ENCODE peak calls at places on chromosomes 2 and 18, in ten cellular contexts. Y is GM12865, P is AG04449, I is cardiac fibroblast, J is cardiac muscle cell, O is psoas muscle, R is transverse colon, N is fibroblast of lung, M is thyroid gland, K is upper lobe of right lung. V is an unnamed sample.
A peak's percentile ranks its signal among the peaks of the same experiment; 100 is the strongest.

GRCh38 chr2:54394392-54394791 is 61.7 kb upstream of the SPTBN1 start:
- DNase-seq in J (no peak), K (no peak), M (no peak), R (no peak), N (peak; percentile 18), O (no peak), Y (peak; percentile 51), I (peak; percentile 51), P (no peak), V (no peak)

GRCh38 chr18:46260016-46260878 is 156.1 kb downstream of the HAUS1 start:
- DNase-seq in R (no peak), Y (no peak), O (no peak), M (no peak), K (no peak), J (peak; percentile 38), I (peak; percentile 74), N (peak; percentile 52), P (peak; percentile 67), V (peak; percentile 20)

GRCh38 chr2:56337342-56337741 is 153.6 kb downstream of the CCDC85A start:
- DNase-seq in K (no peak), P (no peak), Y (no peak), R (no peak), I (no peak), J (no peak), N (no peak), O (no peak), M (peak; percentile 33), V (no peak)

GRCh38 chr2:187529977-187530721 is 24.1 kb downstream of the TFPI start:
- DNase-seq in P (no peak), J (no peak), I (peak; percentile 71), M (no peak), Y (no peak), O (no peak), R (no peak), N (no peak), K (no peak), V (no peak)

GRCh38 chr2:240799183-240799740 is 20.8 kb downstream of the KIF1A start:
- DNase-seq in P (no peak), N (no peak), I (no peak), Y (no peak), M (no peak), O (peak; percentile 5), R (no peak), K (peak; percentile 47), J (peak; percentile 15), V (no peak)

GRCh38 chr2:159185401-159186130 is 100.9 kb downstream of the WDSUB1 start:
- DNase-seq in M (peak; percentile 71), K (no peak), J (peak; percentile 65), R (no peak), P (no peak), O (no peak), Y (peak; percentile 77), N (peak; percentile 30), I (peak; percentile 54), V (no peak)

GRCh38 chr18:44536619-44537018 is 144.1 kb upstream of the SETBP1 start:
- DNase-seq in O (no peak), K (no peak), R (no peak), I (no peak), M (peak; percentile 30), J (no peak), P (no peak), Y (no peak), N (no peak), V (no peak)

GRCh38 chr18:57428221-57429150 is 6.7 kb upstream of the ONECUT2 start:
- DNase-seq in R (no peak), Y (no peak), O (no peak), P (no peak), M (no peak), I (no peak), K (no peak), J (no peak), N (no peak), V (no peak)

GRCh38 chr2:15718103-15718943 is 126.7 kb downstream of the DDX1 start:
- DNase-seq in I (no peak), Y (no peak), J (no peak), N (no peak), P (no peak), K (no peak), M (no peak), O (no peak), R (no peak), V (no peak)

GRCh38 chr18:32213693-32214092 is 23.9 kb downstream of the MEP1B start:
- DNase-seq in J (no peak), I (no peak), M (no peak), R (no peak), Y (no peak), P (no peak), O (no peak), N (no peak), K (no peak), V (no peak)

DNA sequence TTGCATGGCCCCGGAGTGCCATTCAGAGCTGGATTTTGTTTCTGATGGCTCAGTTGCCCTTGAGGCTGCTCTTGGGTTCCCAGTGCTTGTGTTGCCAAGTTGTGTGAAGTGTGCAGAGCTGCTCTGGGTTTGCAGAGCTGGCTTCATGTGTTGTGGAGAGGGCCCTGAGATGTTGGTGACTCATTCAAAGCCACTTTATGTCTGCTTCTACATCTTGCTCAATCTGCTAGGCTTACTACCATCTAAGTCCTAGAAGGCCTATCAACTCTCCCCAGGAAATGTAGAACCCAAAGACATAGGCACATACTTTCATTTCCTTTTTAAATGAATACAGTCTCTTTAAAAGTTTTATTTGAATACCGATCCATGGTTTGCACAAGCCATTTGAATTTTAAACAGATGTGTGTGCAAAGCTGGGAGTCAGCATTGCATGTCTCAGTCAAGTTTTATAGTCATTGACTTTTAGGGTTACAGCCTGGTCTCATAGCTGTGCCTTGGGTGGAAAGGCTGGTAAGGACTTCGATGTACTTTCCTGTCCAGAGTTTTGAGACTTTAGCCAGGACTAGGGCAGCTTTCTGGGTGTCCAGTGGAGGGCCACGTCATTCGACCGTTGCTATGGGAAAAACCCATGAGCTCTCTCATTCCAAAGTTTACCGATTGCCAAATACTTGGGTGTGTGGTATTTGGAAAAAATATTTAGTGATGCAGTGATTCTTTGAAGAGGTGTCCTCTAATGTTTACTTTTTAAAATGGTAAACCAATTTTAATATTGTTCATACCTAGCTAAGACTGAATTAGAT is 105.0 kb downstream of the LTBP1 start:
- DNase-seq in O (peak; percentile 31), Y (no peak), M (no peak), P (no peak), J (peak; percentile 55), K (no peak), I (peak; percentile 81), N (peak; percentile 61), R (no peak), V (no peak)
- H3K4me3 ChIP-seq in O (no peak overlapping the region), Y (no peak overlapping the region), M (no peak overlapping the region), P (no peak overlapping the region), J (no peak overlapping the region), K (no peak overlapping the region), I (no peak overlapping the region), N (no peak overlapping the region), R (no peak overlapping the region), V (no peak overlapping the region)

GRCh38 chr18:50203801-50204604 is 9.1 kb upstream of the MYO5B start:
- DNase-seq in N (peak; percentile 22), I (peak; percentile 48), P (no peak), Y (peak; percentile 43), K (no peak), R (peak; percentile 60), M (peak; percentile 70), J (peak; percentile 53), O (peak; percentile 19), V (no peak)
- TF ChIP-seq CTCF in N (peak; percentile 59), I (peak; percentile 62), P (peak; percentile 59), Y (peak; percentile 47), K (peak; percentile 60), R (peak; percentile 56), M (peak; percentile 83), J (peak; percentile 68), O (peak; percentile 59), V (peak; percentile 83)

DNA sequence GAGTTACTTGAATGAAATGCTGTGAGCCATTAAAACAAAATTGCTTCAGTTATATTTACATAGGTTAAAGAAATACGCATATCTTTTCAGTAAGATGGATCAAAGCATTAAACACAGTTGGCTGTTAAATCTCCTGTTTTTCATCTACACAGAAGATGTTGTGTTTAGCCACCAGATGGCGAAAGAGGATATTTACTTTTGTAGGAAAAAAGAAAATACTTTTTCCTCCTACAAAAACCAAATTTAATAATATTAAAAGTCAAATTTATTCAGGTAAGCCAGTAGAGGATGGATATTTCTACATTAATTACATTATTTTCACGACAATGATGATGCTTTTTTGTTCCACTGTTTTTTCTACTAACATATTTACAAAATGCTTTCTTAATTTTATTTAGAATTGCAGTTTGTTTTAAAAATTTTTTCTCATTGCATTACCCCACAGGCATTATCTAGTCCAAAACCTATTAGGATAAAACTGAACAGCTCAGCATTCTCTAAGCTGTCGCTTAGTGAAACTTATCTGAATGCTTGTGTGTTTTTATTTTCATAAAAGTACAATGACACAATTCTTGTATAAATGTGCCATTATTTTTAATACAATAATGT is 173.7 kb downstream of the ASXL3 start:
- DNase-seq in Y (peak; percentile 30), I (peak; percentile 40), R (no peak), J (peak; percentile 29), K (no peak), M (no peak), O (no peak), N (peak; percentile 67), P (no peak), V (no peak)
- H3K4me3 ChIP-seq in Y (no peak overlapping the region), I (no peak overlapping the region), R (no peak overlapping the region), J (no peak overlapping the region), K (no peak overlapping the region), M (no peak overlapping the region), O (no peak overlapping the region), N (no peak overlapping the region), P (no peak overlapping the region), V (no peak overlapping the region)

GRCh38 chr2:23005469-23005868 is 379.5 kb upstream of the KLHL29 start:
- DNase-seq in K (no peak), M (no peak), O (no peak), J (no peak), Y (no peak), R (no peak), P (no peak), I (no peak), N (no peak), V (no peak)

GRCh38 chr2:23007836-23008235 is 377.1 kb upstream of the KLHL29 start:
- DNase-seq in O (no peak), P (no peak), J (no peak), Y (no peak), M (no peak), R (no peak), N (no peak), K (no peak), I (no peak), V (no peak)

GRCh38 chr2:23012499-23012898 is 372.5 kb upstream of the KLHL29 start:
- DNase-seq in K (no peak), Y (no peak), P (no peak), M (no peak), J (no peak), I (no peak), N (no peak), O (no peak), R (no peak), V (no peak)

GRCh38 chr2:23009545-23010149 is 375.3 kb upstream of the KLHL29 start:
- DNase-seq in I (peak; percentile 34), M (no peak), K (no peak), O (peak; percentile 43), N (peak; percentile 9), R (peak; percentile 9), P (no peak), J (peak; percentile 31), Y (no peak), V (no peak)

DNA sequence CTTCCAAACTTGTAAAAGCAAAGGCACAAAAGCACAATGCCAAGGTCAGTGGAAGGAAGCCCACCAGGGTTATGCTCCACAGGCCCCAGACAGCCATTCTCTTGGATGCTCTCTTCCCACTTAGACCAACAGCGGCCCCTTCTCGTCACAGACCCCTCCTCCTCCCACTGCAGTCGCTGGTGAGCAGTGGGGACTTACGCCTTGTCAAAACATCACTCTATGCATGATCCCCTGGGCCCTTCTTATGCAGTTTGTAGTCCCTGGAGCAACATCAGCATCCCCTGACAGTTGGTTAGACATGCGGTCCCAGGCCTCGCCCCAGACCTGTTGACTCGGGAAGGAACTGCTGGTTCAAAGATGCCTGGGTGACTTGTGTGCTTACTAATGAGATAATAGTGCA is 376.0 kb upstream of the KLHL29 start:
- DNase-seq in Y (no peak), J (no peak), I (no peak), M (no peak), K (no peak), R (no peak), N (no peak), P (no peak), O (no peak), V (no peak)
- TF ChIP-seq CTCF in Y (no peak), J (no peak), I (no peak), M (no peak), K (no peak), R (no peak), N (no peak), P (no peak), O (no peak), V (no peak)